ENCODE peak calls at places on chromosomes 16 and 17, in four cellular contexts. T, Q, R and L are unnamed samples.

GRCh38 chr16:53546988-53547391 is 44.0 kb upstream of the AKTIP start:
- DNase-seq in T (no peak), Q (no peak), R (no peak), L (no peak)

GRCh38 chr17:40922239-40922638 is 15.2 kb downstream of the KRT23 start:
- DNase-seq in T (no peak), Q (no peak), R (peak; percentile 79), L (peak; percentile 68)

GRCh38 chr17:17757391-17757791 is 76.1 kb downstream of the RAI1 start:
- DNase-seq in T (no peak), Q (peak; percentile 48), R (no peak), L (no peak)

GRCh38 chr17:17216776-17217175 is 10.6 kb upstream of the PLD6 start:
- DNase-seq in T (no peak), Q (no peak), R (no peak), L (no peak)

GRCh38 chr16:9499921-9500593 is 408.6 kb downstream of the HAPSTR1 start:
- DNase-seq in T (no peak), Q (no peak), R (no peak), L (no peak)

GRCh38 chr17:75526555-75527270 is 1.2 kb downstream of the LLGL2 start:
- DNase-seq in T (no peak), Q (no peak), R (no peak), L (no peak)

GRCh38 chr16:88264641-88265285 is 118.0 kb upstream of the ZNF469 start:
- DNase-seq in T (peak; percentile 98), Q (peak; percentile 53), R (peak; percentile 98), L (peak; percentile 87)

GRCh38 chr17:76578376-76578775 is 7.3 kb downstream of the ST6GALNAC2 start:
- DNase-seq in T (no peak), Q (no peak), R (no peak), L (no peak)

GRCh38 chr16:68445458-68445857 is 2.9 kb downstream of the SMPD3 start:
- DNase-seq in T (no peak), Q (peak; percentile 26), R (no peak), L (no peak)

GRCh38 chr17:1002412-1002753 is 5.5 kb downstream of the TIMM22 start:
- DNase-seq in T (no peak), Q (no peak), R (no peak), L (no peak)

GRCh38 chr16:65121870-65122723 is at the start of gene CDH11:
- DNase-seq in T (peak; percentile 71), Q (no peak), R (peak; percentile 73), L (peak; percentile 85)

GRCh38 chr16:6725634-6726331 is 606.9 kb upstream of the RBFOX1 start:
- DNase-seq in T (no peak), Q (no peak), R (no peak), L (no peak)

GRCh38 chr16:77582956-77583355 is 139.4 kb upstream of the NUDT7 start:
- DNase-seq in T (no peak), Q (no peak), R (no peak), L (no peak)

GRCh38 chr16:77585379-77585778 is 136.9 kb upstream of the NUDT7 start:
- DNase-seq in T (no peak), Q (no peak), R (no peak), L (no peak)

GRCh38 chr16:77581706-77582105 is 140.6 kb upstream of the NUDT7 start:
- DNase-seq in T (no peak), Q (no peak), R (no peak), L (no peak)

GRCh38 chr16:77585852-77586251 is 136.5 kb upstream of the NUDT7 start:
- DNase-seq in T (no peak), Q (no peak), R (no peak), L (no peak)

GRCh38 chr16:77584205-77584859 is 138.0 kb upstream of the NUDT7 start:
- DNase-seq in T (no peak), Q (peak; percentile 24), R (no peak), L (no peak)
- H3K27ac ChIP-seq in T (no peak overlapping the region), Q (no peak overlapping the region), R (no peak overlapping the region), L (no peak overlapping the region)

DNA sequence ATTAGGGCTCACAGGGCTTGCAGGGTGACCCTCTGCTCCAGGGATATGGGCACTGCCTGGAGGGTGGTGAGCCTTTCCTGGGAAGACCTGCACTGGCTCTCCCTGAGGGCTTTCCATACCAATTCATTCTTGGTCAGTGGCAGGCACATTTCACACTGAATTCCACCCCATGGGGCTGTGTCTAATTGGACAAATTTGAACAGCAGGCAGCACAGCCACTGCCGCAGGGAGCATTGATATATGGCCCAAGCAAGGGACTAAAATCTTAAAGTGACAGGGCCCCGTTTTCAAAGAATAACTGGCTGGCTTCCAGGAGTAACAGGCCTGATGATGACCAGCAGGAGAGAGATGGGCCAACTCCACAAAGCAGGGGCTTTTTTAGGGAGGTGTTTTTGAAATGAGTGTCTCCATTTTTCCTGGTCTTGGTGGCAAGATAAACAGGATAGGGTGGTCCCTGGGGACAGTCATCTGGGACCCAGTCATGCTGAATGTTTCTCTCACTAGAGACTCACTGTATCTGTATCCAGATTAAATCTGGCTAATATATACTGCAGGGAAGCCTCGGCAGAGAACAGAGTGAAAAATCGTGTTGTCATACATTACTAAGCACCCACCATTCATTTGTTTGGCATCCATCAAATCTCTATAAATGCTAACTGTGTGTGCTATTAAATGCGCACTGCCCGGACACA is 74.1 kb upstream of the TBX2 start:
- DNase-seq in T (no peak), Q (no peak), R (no peak), L (no peak)
- H3K4me1 ChIP-seq in T (no peaks in the 10 kb centered on the region), Q (no peaks in the 10 kb centered on the region), R (peaks cover 4% of the 10 kb centered on the region), L (peaks cover 4% of the 10 kb centered on the region)

DNA sequence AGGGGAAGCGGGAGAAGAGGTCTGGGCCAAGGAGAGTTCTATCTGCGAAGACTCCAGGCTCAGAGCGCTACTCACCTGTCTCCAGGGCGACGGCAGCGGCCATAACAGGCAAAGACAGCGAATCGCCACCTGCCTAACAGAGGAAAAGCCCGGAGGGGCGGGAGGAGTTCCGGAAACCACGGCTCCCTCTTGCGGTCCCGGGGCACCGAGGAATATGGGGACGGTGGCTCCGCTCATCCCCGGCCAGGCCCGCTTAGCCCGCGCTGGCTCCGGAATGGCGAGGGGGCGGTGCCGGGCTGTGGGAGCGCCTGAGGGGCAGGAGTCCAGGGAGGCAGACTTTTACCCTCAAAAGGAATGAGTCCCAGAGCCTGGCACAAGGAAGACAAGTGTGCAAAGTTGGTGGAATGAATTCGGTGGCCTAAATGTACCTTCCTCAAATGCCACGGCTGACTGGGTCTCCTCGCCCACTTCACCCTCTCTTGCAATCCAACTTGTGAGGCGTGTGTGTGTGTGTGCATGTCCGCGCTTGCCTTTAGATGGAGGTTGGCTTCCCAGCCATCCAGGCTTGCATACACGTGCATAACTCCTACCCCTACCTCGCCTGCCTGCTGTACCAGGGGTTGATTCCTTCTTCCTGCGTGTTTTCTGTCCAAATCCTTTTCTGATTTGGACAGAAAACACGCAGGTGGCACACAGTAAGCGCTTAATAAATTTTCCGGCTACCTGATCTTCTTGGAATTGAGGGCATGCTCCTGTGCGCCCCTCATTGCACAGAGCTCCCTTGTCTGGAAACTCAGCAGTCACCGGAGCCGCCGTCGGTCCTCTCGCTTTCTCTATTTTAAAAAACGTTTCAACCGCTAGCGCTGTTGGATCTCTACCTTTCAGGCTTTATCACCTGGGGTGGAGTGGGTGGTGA is 3.5 kb downstream of the C17orf100 start:
- DNase-seq in T (no peak), Q (no peak), R (no peak), L (no peak)
- TF ChIP-seq CTCF in T (no peak), Q (no peak), R (no peak), L (no peak)

GRCh38 chr16:14424595-14424994 is 205.5 kb downstream of the PARN start:
- DNase-seq in T (no peak), Q (no peak), R (no peak), L (no peak)
- H3K27ac ChIP-seq in T (peak overlapping the region; percentile 2), Q (no peak overlapping the region), R (no peak overlapping the region), L (no peak overlapping the region)

GRCh38 chr17:33229499-33229898 is 63.6 kb downstream of the ASIC2 start:
- DNase-seq in T (no peak), Q (no peak), R (no peak), L (no peak)
- H3K4me1 ChIP-seq in T (no peaks in the 10 kb centered on the region), Q (no peaks in the 10 kb centered on the region), R (peaks cover 25% of the 10 kb centered on the region), L (peaks cover 3% of the 10 kb centered on the region)

GRCh38 chr17:78174870-78175642 is 6.7 kb downstream of the SYNGR2 start:
- DNase-seq in T (peak; percentile 77), Q (no peak), R (no peak), L (no peak)
- TF ChIP-seq CTCF in T (no peak), Q (no peak), R (no peak), L (no peak)

DNA sequence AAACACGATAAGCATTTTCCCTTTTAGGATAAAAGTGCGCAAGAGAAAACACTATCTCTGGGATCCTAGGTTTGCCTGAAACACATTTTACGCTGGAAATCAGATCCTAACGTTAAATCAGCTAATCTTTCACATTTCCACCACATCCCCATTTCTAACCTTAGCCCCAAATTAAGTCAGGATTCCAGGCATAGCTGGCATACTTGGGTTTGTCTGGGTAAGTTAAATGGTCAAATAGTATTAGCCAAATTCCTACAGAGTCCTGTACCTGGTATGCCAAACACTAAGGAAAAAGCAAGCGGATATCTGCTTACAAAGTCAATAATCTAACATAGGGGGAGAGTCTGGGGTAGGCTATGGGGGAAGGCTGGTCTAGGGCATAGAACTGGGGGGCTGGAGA is 557.4 kb upstream of the ZFHX3 start:
- DNase-seq in T (no peak), Q (no peak), R (no peak), L (no peak)
- H3K27ac ChIP-seq in T (no peak overlapping the region), Q (no peak overlapping the region), R (no peak overlapping the region), L (no peak overlapping the region)

GRCh38 chr17:48413613-48414405 is 16.2 kb downstream of the SKAP1 start:
- DNase-seq in T (no peak), Q (no peak), R (no peak), L (no peak)

GRCh38 chr17:48412841-48413240 is 17.2 kb downstream of the SKAP1 start:
- DNase-seq in T (no peak), Q (no peak), R (no peak), L (no peak)

GRCh38 chr17:48420823-48421222 is 9.2 kb downstream of the SKAP1 start:
- DNase-seq in T (no peak), Q (no peak), R (no peak), L (no peak)

GRCh38 chr17:48416971-48417370 is 13.0 kb downstream of the SKAP1 start:
- DNase-seq in T (no peak), Q (no peak), R (no peak), L (no peak)
- H3K4me1 ChIP-seq in T (no peaks in the 10 kb centered on the region), Q (peaks cover 80% of the 10 kb centered on the region), R (no peaks in the 10 kb centered on the region), L (no peaks in the 10 kb centered on the region)

DNA sequence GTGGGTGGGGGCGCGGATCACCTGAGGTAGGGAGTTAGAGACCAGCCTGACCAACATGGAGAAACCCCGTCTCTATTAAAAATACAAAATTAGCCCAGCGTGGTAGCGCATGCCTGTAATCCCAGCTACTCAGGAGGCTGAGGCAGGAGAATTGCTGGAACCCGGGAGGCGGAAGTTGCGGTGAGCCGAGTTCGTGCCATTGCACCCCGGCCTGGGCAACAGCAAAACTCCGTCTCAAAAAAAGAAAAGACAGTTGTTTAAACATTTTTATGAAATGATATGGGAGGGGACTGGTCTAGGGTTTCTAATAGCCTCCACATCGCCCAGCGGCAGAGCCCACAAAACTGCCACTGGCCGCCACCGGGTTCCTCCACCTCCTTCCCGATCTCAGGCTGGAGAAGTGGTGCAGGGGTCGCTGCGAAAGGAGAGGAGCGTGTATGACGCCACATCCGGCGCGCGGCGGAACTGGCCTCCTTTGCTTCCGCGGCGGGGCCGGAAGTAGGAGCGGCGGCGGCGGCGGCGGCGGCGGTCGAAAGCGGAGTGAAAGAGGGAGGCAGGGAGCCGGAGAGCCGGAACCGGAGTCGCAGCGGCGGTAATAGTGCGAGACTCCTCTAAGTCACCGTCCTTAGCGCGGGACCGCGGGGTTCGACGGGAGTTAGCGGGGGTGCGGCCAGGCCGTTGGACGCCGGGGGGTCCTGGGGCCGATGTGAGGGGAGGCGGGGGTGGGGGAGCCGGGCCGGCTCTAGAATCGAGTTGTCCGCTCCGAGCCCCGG is at the start of gene PPP4C:
- DNase-seq in T (peak; percentile 95), Q (peak; percentile 89), R (peak; percentile 95), L (peak; percentile 46)
- TF ChIP-seq CTCF in T (no peak), Q (no peak), R (no peak), L (no peak)